ENCODE peak calls at places on chromosomes 13 and 19, in ten cellular contexts. One of them, this sample, is unnamed. For H3K4me1, the result is how much of the 10 kb centered on the place peaks cover.

GRCh38 chr19:41355802-41356201 is 2.1 kb upstream of the TGFB1 start:
- DNase-seq in ovary: no peak
- DNase-seq in heart left ventricle: no peak
- DNase-seq in GM23338: no peak
- DNase-seq in heart right ventricle: peak
- DNase-seq in CD8-positive, alpha-beta T cell: no peak
- DNase-seq in pancreas: no peak
- DNase-seq in neural progenitor cell: no peak
- DNase-seq in adrenal gland: no peak
- DNase-seq in endodermal cell: no peak
- DNase-seq in this sample: no peak

GRCh38 chr13:69951412-69951811 is 156.2 kb upstream of the ATXN8OS start:
- DNase-seq in ovary: no peak
- DNase-seq in heart left ventricle: no peak
- DNase-seq in GM23338: no peak
- DNase-seq in heart right ventricle: no peak
- DNase-seq in CD8-positive, alpha-beta T cell: no peak
- DNase-seq in pancreas: no peak
- DNase-seq in neural progenitor cell: no peak
- DNase-seq in adrenal gland: no peak
- DNase-seq in endodermal cell: no peak
- DNase-seq in this sample: no peak

GRCh38 chr19:4066176-4066606 is 508 bp downstream of the ZBTB7A start:
- DNase-seq in ovary: peak
- DNase-seq in heart left ventricle: peak
- DNase-seq in GM23338: no peak
- DNase-seq in heart right ventricle: peak
- DNase-seq in CD8-positive, alpha-beta T cell: peak
- DNase-seq in pancreas: peak
- DNase-seq in neural progenitor cell: no peak
- DNase-seq in adrenal gland: no peak
- DNase-seq in endodermal cell: no peak
- DNase-seq in this sample: no peak

GRCh38 chr13:41034862-41035261 is 15.7 kb upstream of the ELF1 start:
- DNase-seq in ovary: no peak
- DNase-seq in heart left ventricle: no peak
- DNase-seq in GM23338: no peak
- DNase-seq in heart right ventricle: no peak
- DNase-seq in CD8-positive, alpha-beta T cell: no peak
- DNase-seq in pancreas: no peak
- DNase-seq in neural progenitor cell: no peak
- DNase-seq in adrenal gland: no peak
- DNase-seq in endodermal cell: no peak
- DNase-seq in this sample: no peak

GRCh38 chr19:42069619-42070293 is at the start of gene GRIK5:
- DNase-seq in ovary: peak
- DNase-seq in heart left ventricle: no peak
- DNase-seq in GM23338: peak
- DNase-seq in heart right ventricle: no peak
- DNase-seq in CD8-positive, alpha-beta T cell: no peak
- DNase-seq in pancreas: no peak
- DNase-seq in neural progenitor cell: peak
- DNase-seq in adrenal gland: no peak
- DNase-seq in endodermal cell: peak
- DNase-seq in this sample: no peak

GRCh38 chr19:29287061-29287460 is 74.1 kb upstream of the UQCRFS1 start:
- DNase-seq in ovary: no peak
- DNase-seq in heart left ventricle: no peak
- DNase-seq in GM23338: no peak
- DNase-seq in heart right ventricle: no peak
- DNase-seq in CD8-positive, alpha-beta T cell: no peak
- DNase-seq in pancreas: no peak
- DNase-seq in neural progenitor cell: no peak
- DNase-seq in adrenal gland: no peak
- DNase-seq in endodermal cell: no peak
- DNase-seq in this sample: no peak

GRCh38 chr13:94455414-94455813 is 24.1 kb downstream of the DCT start:
- DNase-seq in ovary: no peak
- DNase-seq in heart left ventricle: no peak
- DNase-seq in GM23338: no peak
- DNase-seq in heart right ventricle: no peak
- DNase-seq in CD8-positive, alpha-beta T cell: no peak
- DNase-seq in pancreas: no peak
- DNase-seq in neural progenitor cell: no peak
- DNase-seq in adrenal gland: no peak
- DNase-seq in endodermal cell: no peak
- DNase-seq in this sample: no peak

GRCh38 chr19:10288662-10289166 is 1.0 kb upstream of the ICAM5 start:
- DNase-seq in ovary: no peak
- DNase-seq in heart left ventricle: no peak
- DNase-seq in GM23338: peak
- DNase-seq in heart right ventricle: no peak
- DNase-seq in CD8-positive, alpha-beta T cell: peak
- DNase-seq in pancreas: no peak
- DNase-seq in neural progenitor cell: peak
- DNase-seq in adrenal gland: no peak
- DNase-seq in endodermal cell: peak
- DNase-seq in this sample: peak

GRCh38 chr19:20039203-20039723 is at the start of gene ZNF682:
- DNase-seq in ovary: peak
- DNase-seq in heart left ventricle: peak
- DNase-seq in GM23338: peak
- DNase-seq in heart right ventricle: peak
- DNase-seq in CD8-positive, alpha-beta T cell: peak
- DNase-seq in pancreas: peak
- DNase-seq in neural progenitor cell: peak
- DNase-seq in adrenal gland: peak
- DNase-seq in endodermal cell: peak
- DNase-seq in this sample: peak

GRCh38 chr19:1161716-1162115 is 12.4 kb downstream of the SBNO2 start:
- DNase-seq in ovary: no peak
- DNase-seq in heart left ventricle: peak
- DNase-seq in GM23338: no peak
- DNase-seq in heart right ventricle: no peak
- DNase-seq in CD8-positive, alpha-beta T cell: no peak
- DNase-seq in pancreas: no peak
- DNase-seq in neural progenitor cell: no peak
- DNase-seq in adrenal gland: peak
- DNase-seq in endodermal cell: no peak
- DNase-seq in this sample: peak

GRCh38 chr19:2049741-2050348 is 1.2 kb downstream of the MKNK2 start:
- DNase-seq in ovary: peak
- DNase-seq in heart left ventricle: peak
- DNase-seq in GM23338: peak
- DNase-seq in heart right ventricle: peak
- DNase-seq in CD8-positive, alpha-beta T cell: peak
- DNase-seq in pancreas: peak
- DNase-seq in neural progenitor cell: peak
- DNase-seq in adrenal gland: peak
- DNase-seq in endodermal cell: no peak
- DNase-seq in this sample: peak

GRCh38 chr13:40206241-40207109 is 460.0 kb downstream of the FOXO1 start:
- DNase-seq in ovary: no peak
- DNase-seq in heart left ventricle: no peak
- DNase-seq in GM23338: no peak
- DNase-seq in heart right ventricle: no peak
- DNase-seq in CD8-positive, alpha-beta T cell: peak
- DNase-seq in pancreas: no peak
- DNase-seq in neural progenitor cell: no peak
- DNase-seq in adrenal gland: no peak
- DNase-seq in endodermal cell: no peak
- DNase-seq in this sample: peak

GRCh38 chr19:58556633-58557252 is 1.7 kb downstream of the UBE2M start:
- DNase-seq in ovary: peak
- DNase-seq in heart left ventricle: peak
- DNase-seq in GM23338: no peak
- DNase-seq in heart right ventricle: no peak
- DNase-seq in CD8-positive, alpha-beta T cell: no peak
- DNase-seq in pancreas: peak
- DNase-seq in neural progenitor cell: no peak
- DNase-seq in adrenal gland: peak
- DNase-seq in endodermal cell: no peak
- DNase-seq in this sample: no peak
- H3K4me1 ChIP-seq in ovary: under half
- H3K4me1 ChIP-seq in heart left ventricle: half or more
- H3K4me1 ChIP-seq in GM23338: under half
- H3K4me1 ChIP-seq in heart right ventricle: under half
- H3K4me1 ChIP-seq in CD8-positive, alpha-beta T cell: under half
- H3K4me1 ChIP-seq in pancreas: under half
- H3K4me1 ChIP-seq in neural progenitor cell: under half
- H3K4me1 ChIP-seq in adrenal gland: under half
- H3K4me1 ChIP-seq in endodermal cell: under half
- H3K4me1 ChIP-seq in this sample: under half

GRCh38 chr19:52428937-52429336 is at the start of gene ZNF534:
- DNase-seq in ovary: no peak
- DNase-seq in heart left ventricle: no peak
- DNase-seq in GM23338: no peak
- DNase-seq in heart right ventricle: no peak
- DNase-seq in CD8-positive, alpha-beta T cell: no peak
- DNase-seq in pancreas: no peak
- DNase-seq in neural progenitor cell: no peak
- DNase-seq in adrenal gland: no peak
- DNase-seq in endodermal cell: no peak
- DNase-seq in this sample: no peak
- H3K27ac ChIP-seq in ovary: no peak
- H3K27ac ChIP-seq in heart left ventricle: no peak
- H3K27ac ChIP-seq in GM23338: no peak
- H3K27ac ChIP-seq in heart right ventricle: no peak
- H3K27ac ChIP-seq in CD8-positive, alpha-beta T cell: no peak
- H3K27ac ChIP-seq in pancreas: no peak
- H3K27ac ChIP-seq in neural progenitor cell: no peak
- H3K27ac ChIP-seq in adrenal gland: no peak
- H3K27ac ChIP-seq in endodermal cell: no peak
- H3K27ac ChIP-seq in this sample: no peak

DNA sequence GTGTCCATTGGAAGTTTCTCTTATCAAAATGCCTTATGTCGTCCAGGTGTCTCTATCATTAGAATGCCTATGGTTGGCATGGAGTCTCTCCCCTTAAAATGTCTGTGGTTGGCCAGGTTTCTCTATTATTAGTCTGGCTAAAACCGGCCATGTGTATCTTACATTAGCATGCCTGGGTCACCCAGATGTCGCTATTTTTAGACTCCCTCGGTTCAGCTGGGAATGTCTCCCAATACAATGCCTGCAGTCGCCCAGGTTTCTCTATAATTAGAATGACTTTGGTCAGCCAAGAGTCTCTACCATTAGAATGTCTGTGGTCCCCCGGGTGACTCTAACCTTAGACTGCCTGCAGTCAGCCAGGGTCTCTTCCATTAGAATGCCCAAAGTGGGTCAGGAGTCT is 1536.1 kb downstream of the UQCRFS1 start:
- DNase-seq in ovary: no peak
- DNase-seq in heart left ventricle: peak
- DNase-seq in GM23338: no peak
- DNase-seq in heart right ventricle: no peak
- DNase-seq in CD8-positive, alpha-beta T cell: no peak
- DNase-seq in pancreas: no peak
- DNase-seq in neural progenitor cell: no peak
- DNase-seq in adrenal gland: no peak
- DNase-seq in endodermal cell: peak
- DNase-seq in this sample: no peak
- H3K4me1 ChIP-seq in ovary: under half
- H3K4me1 ChIP-seq in heart left ventricle: under half
- H3K4me1 ChIP-seq in GM23338: under half
- H3K4me1 ChIP-seq in heart right ventricle: under half
- H3K4me1 ChIP-seq in CD8-positive, alpha-beta T cell: under half
- H3K4me1 ChIP-seq in pancreas: under half
- H3K4me1 ChIP-seq in neural progenitor cell: under half
- H3K4me1 ChIP-seq in adrenal gland: under half
- H3K4me1 ChIP-seq in endodermal cell: under half
- H3K4me1 ChIP-seq in this sample: under half

GRCh38 chr13:45337803-45338202 is 3.2 kb downstream of the TPT1 start:
- DNase-seq in ovary: no peak
- DNase-seq in heart left ventricle: no peak
- DNase-seq in GM23338: no peak
- DNase-seq in heart right ventricle: no peak
- DNase-seq in CD8-positive, alpha-beta T cell: no peak
- DNase-seq in pancreas: no peak
- DNase-seq in neural progenitor cell: no peak
- DNase-seq in adrenal gland: no peak
- DNase-seq in endodermal cell: no peak
- DNase-seq in this sample: no peak

GRCh38 chr13:45335397-45336024 is 5.5 kb downstream of the TPT1 start:
- DNase-seq in ovary: no peak
- DNase-seq in heart left ventricle: no peak
- DNase-seq in GM23338: no peak
- DNase-seq in heart right ventricle: no peak
- DNase-seq in CD8-positive, alpha-beta T cell: no peak
- DNase-seq in pancreas: no peak
- DNase-seq in neural progenitor cell: no peak
- DNase-seq in adrenal gland: no peak
- DNase-seq in endodermal cell: no peak
- DNase-seq in this sample: peak

GRCh38 chr13:45333973-45334922 is 6.7 kb downstream of the TPT1 start:
- DNase-seq in ovary: no peak
- DNase-seq in heart left ventricle: no peak
- DNase-seq in GM23338: peak
- DNase-seq in heart right ventricle: no peak
- DNase-seq in CD8-positive, alpha-beta T cell: peak
- DNase-seq in pancreas: no peak
- DNase-seq in neural progenitor cell: no peak
- DNase-seq in adrenal gland: no peak
- DNase-seq in endodermal cell: peak
- DNase-seq in this sample: peak

GRCh38 chr13:45337395-45337794 is 3.6 kb downstream of the TPT1 start:
- DNase-seq in ovary: no peak
- DNase-seq in heart left ventricle: no peak
- DNase-seq in GM23338: no peak
- DNase-seq in heart right ventricle: no peak
- DNase-seq in CD8-positive, alpha-beta T cell: no peak
- DNase-seq in pancreas: no peak
- DNase-seq in neural progenitor cell: no peak
- DNase-seq in adrenal gland: no peak
- DNase-seq in endodermal cell: no peak
- DNase-seq in this sample: no peak

DNA sequence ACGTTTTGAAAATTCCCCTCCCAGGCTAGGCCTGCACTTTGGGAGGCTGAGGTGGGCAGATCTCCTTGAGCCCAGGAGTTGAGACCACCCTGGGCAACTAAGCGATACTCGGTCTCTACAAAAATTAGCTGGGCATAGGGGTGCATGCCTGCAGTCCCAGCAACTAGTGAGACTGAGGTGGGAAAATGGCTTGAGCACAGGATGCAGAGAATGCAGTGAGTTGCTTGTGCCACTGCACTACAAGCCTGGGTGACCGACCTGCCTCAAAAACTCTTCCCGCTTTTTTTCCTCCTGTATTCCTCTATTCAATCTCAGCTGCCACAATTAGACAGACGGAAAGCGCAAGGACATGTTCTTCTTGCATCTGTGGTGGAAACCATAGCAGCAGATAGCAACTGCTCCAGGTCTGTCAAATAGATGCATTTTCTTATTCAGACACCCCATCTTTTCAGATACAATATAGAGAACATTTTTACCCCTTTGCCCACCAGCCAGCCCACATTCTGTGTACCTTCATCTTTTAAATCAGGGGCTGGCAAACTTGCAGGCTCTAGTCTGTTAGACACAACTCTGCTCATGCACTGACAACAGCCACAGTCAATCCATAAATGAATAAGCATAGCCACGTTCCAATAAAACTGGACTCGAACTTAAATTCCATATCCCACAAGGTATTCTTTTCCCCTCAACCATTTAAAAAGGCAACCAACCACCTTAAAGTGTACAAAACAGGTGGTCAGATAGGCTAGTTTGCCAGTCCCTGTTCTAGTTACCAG is 4.8 kb downstream of the TPT1 start:
- DNase-seq in ovary: no peak
- DNase-seq in heart left ventricle: no peak
- DNase-seq in GM23338: peak
- DNase-seq in heart right ventricle: no peak
- DNase-seq in CD8-positive, alpha-beta T cell: no peak
- DNase-seq in pancreas: no peak
- DNase-seq in neural progenitor cell: no peak
- DNase-seq in adrenal gland: no peak
- DNase-seq in endodermal cell: peak
- DNase-seq in this sample: no peak
- H3K27ac ChIP-seq in ovary: no peak
- H3K27ac ChIP-seq in heart left ventricle: no peak
- H3K27ac ChIP-seq in GM23338: peak
- H3K27ac ChIP-seq in heart right ventricle: no peak
- H3K27ac ChIP-seq in CD8-positive, alpha-beta T cell: no peak
- H3K27ac ChIP-seq in pancreas: no peak
- H3K27ac ChIP-seq in neural progenitor cell: peak
- H3K27ac ChIP-seq in adrenal gland: no peak
- H3K27ac ChIP-seq in endodermal cell: no peak
- H3K27ac ChIP-seq in this sample: no peak